ENCODE peak calls at places on chromosomes 4 and X, in ten cellular contexts. G is NCI-H1930; P is A673; L is caudate nucleus; N is T-helper 2 cell; C is stimulated activated CD8-positive, alpha-beta memory T cell treated with anti-CD3 and anti-CD28 coated beads, Interleukin-12 subunit alpha, Interleukin-12 subunit beta, amount 100 ng/mL, for 1 hour; X is activated gamma-delta T cell treated with Interleukin-2 at 50 U/mL for 16 hours; S is stimulated activated naive B cell treated with anti-CD40 and anti-IgM and Interleukin-4, amounts not matched to agents 10 μg/mL and 1 μg/mL and 100 μg/mL, for 72 hours; Z is SIG-M5; B is colonic mucosa. W is an unnamed sample.

GRCh38 chr4:178689926-178690325 is 1247.7 kb upstream of the AGA start:
- DNase-seq in S (no peak), X (no peak), L (no peak), P (no peak), N (no peak), B (no peak), Z (no peak), C (no peak), G (no peak), W (no peak)

GRCh38 chr4:52932586-52933482 is 70.7 kb downstream of the RASL11B start:
- DNase-seq in P (no peak), G (no peak), N (no peak), Z (no peak), C (no peak), X (no peak), S (no peak), B (no peak), L (no peak), W (no peak)

GRCh38 chrX:54961750-54962149 is 32.2 kb downstream of the PFKFB1 start:
- DNase-seq in N (no peak), G (no peak), P (no peak), B (no peak), X (no peak), L (no peak), Z (no peak), S (no peak), C (no peak), W (no peak)

GRCh38 chrX:69107231-69107739 is 58.0 kb downstream of the PJA1 start:
- DNase-seq in L (no peak), X (no peak), N (no peak), Z (no peak), S (no peak), P (peak), C (no peak), G (no peak), B (no peak), W (peak)

GRCh38 chrX:332916-333610 is 14.5 kb upstream of the GTPBP6 start:
- DNase-seq in C (no peak), G (no peak), S (no peak), X (no peak), N (no peak), Z (no peak), B (no peak), P (no peak), L (no peak), W (no peak)

GRCh38 chr4:185115827-185116232 is 27.2 kb upstream of the SLC25A4 start:
- DNase-seq in L (no peak), N (no peak), C (no peak), G (no peak), X (no peak), S (no peak), B (peak), P (peak), Z (no peak), W (no peak)

GRCh38 chrX:130171446-130172126 is at the start of gene RAB33A:
- DNase-seq in C (peak), X (peak), G (peak), Z (no peak), B (no peak), N (peak), S (no peak), P (peak), L (peak), W (no peak)

GRCh38 chr4:87819281-87819919 is 13.4 kb upstream of the MEPE start:
- DNase-seq in L (no peak), P (no peak), C (no peak), Z (no peak), X (no peak), N (no peak), G (no peak), S (no peak), B (no peak), W (peak)

GRCh38 chrX:20001615-20002014 is 10.8 kb upstream of the BCLAF3 start:
- DNase-seq in B (no peak), S (no peak), Z (no peak), P (no peak), C (no peak), L (no peak), X (no peak), G (no peak), N (no peak), W (no peak)

GRCh38 chr4:76950846-76951321 is 1.3 kb downstream of the SEPTIN11 start:
- DNase-seq in B (peak), P (peak), G (no peak), Z (no peak), S (peak), C (no peak), L (no peak), N (peak), X (no peak), W (no peak)

W was measured in NT2/D1.